ENCODE peak calls at places on chromosomes 2 and 18, in five cellular contexts. F, Z, M, X and L are unnamed samples.
A peak's percentile ranks its signal among the peaks of the same experiment; 100 is the strongest.

GRCh38 chr2:228590681-228591080 is 409.2 kb upstream of the SPHKAP start:
- DNase-seq in F (no peak), X (no peak), M (no peak), Z (no peak), L (no peak)

GRCh38 chr2:229270551-229271410 is at the start of gene PID1:
- DNase-seq in M (no peak), F (no peak), X (peak; percentile 54), Z (no peak), L (peak; percentile 75)

GRCh38 chr2:197037863-197038398 is 111.4 kb upstream of the PGAP1 start:
- DNase-seq in F (no peak), M (no peak), Z (no peak), X (no peak), L (no peak)

GRCh38 chr2:99806758-99807157 is 316.9 kb upstream of the REV1 start:
- DNase-seq in F (no peak), Z (no peak), M (no peak), X (peak; percentile 39), L (no peak)

GRCh38 chr18:9992988-9993845 is 79.4 kb downstream of the VAPA start:
- DNase-seq in X (no peak), F (no peak), Z (no peak), M (no peak), L (no peak)

GRCh38 chr18:28114472-28114871 is 62.5 kb downstream of the CDH2 start:
- DNase-seq in X (peak; percentile 47), Z (no peak), F (no peak), M (no peak), L (peak; percentile 54)

GRCh38 chr2:24360050-24360962 is at the start of gene ITSN2:
- DNase-seq in F (peak; percentile 70), M (peak; percentile 88), Z (peak; percentile 67), X (peak; percentile 50), L (peak; percentile 75)

GRCh38 chr2:178251126-178251525 is 56.8 kb downstream of the OSBPL6 start:
- DNase-seq in F (no peak), Z (no peak), X (no peak), M (no peak), L (no peak)

GRCh38 chr2:202193881-202194353 is 44.5 kb downstream of the SUMO1 start:
- DNase-seq in Z (no peak), M (no peak), X (peak; percentile 8), F (no peak), L (peak; percentile 19)

GRCh38 chr2:46956981-46957531 is 41.5 kb upstream of the MCFD2 start:
- DNase-seq in M (no peak), Z (peak; percentile 77), F (no peak), X (no peak), L (no peak)

GRCh38 chr2:70362661-70363060 is 60.8 kb upstream of the FAM136A start:
- DNase-seq in X (no peak), Z (no peak), F (no peak), M (no peak), L (no peak)

GRCh38 chr2:28583899-28584553 is 88.2 kb downstream of the PLB1 start:
- DNase-seq in F (peak; percentile 93), M (peak; percentile 38), Z (peak; percentile 97), X (peak; percentile 96), L (no peak)

GRCh38 chr2:237765875-237766274 is 32.7 kb upstream of the RBM44 start:
- DNase-seq in X (no peak), M (no peak), Z (no peak), F (no peak), L (no peak)

GRCh38 chr2:213609570-213610170 is 325.4 kb downstream of the SPAG16 start:
- DNase-seq in F (no peak), X (no peak), M (no peak), Z (no peak), L (no peak)

GRCh38 chr2:176285321-176285720 is 16.1 kb downstream of the MTX2 start:
- DNase-seq in M (no peak), X (no peak), Z (no peak), F (no peak), L (no peak)

GRCh38 chr2:169363027-169363569 is 764 bp upstream of the LRP2 start:
- DNase-seq in M (no peak), F (no peak), Z (no peak), X (no peak), L (peak; percentile 4)

GRCh38 chr2:24162494-24162893 is 12.4 kb upstream of the FAM228A start:
- DNase-seq in F (no peak), Z (no peak), M (no peak), X (no peak), L (no peak)

GRCh38 chr2:219129589-219129988 is 31.0 kb downstream of the NHEJ1 start:
- DNase-seq in Z (no peak), M (no peak), F (no peak), X (no peak), L (no peak)

GRCh38 chr2:219127236-219127635 is 33.4 kb downstream of the NHEJ1 start:
- DNase-seq in M (no peak), X (no peak), Z (no peak), F (no peak), L (no peak)

GRCh38 chr2:219126555-219126954 is 34.1 kb downstream of the NHEJ1 start:
- DNase-seq in X (no peak), Z (no peak), F (no peak), M (no peak), L (no peak)

GRCh38 chr2:219125886-219126270 is 34.7 kb downstream of the NHEJ1 start:
- DNase-seq in Z (no peak), F (no peak), X (peak; percentile 56), M (no peak), L (no peak)

DNA sequence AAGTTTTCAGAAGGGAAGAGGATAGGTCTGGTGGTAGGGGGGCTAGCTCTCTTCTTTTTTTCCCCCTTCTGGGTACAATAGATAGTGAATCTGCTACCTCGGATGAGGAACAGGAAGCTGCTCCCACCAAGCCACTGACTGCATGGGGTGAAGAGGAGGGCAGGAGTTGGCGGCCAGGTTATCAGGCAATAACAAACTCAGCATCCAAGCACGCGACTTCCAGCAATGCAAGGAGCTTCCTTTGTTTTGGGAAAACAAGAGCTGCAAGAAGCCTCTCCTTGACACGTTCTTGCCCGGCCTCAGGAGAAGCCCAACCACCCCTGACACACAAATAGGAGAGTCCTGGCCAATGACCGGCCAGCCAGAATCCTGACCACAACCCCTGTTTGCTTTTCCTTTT is 32.2 kb downstream of the NHEJ1 start:
- DNase-seq in X (no peak), Z (no peak), M (no peak), F (no peak), L (no peak)
- H3K4me1 ChIP-seq in X (peaks cover 6% of the 10 kb centered on the region), Z (peaks cover 2% of the 10 kb centered on the region), M (peaks cover 15% of the 10 kb centered on the region), F (no peaks in the 10 kb centered on the region), L (peaks cover 19% of the 10 kb centered on the region)

DNA sequence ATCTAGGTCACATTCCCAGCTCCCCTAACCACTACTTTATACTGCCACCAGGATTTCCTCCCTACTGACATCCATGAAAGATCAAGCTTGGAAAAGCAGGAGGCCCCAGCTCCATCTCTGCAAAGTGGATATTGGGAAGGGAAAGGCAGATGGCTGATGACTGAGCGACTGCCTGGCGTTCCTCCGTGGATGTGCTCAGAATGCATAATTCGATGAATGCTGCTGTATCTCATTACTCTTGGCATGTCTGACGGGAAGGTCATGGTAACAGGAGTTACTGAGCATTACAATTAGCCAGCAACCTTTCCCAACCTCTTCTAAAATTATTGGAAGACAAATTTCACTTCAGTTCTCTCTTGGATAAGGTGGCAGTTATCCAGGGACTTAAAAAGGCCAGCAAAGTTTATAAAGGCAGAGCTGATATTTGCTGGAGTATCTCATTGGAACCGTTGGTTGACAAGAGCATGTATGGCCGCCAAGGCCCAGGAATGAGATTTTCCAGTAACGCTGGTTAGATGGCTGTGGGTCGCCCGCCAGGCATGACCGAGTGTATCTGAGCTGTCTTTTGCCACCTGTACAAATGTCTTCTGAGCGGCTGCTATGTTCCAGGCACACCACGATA is 34.5 kb downstream of the KCNE4 start:
- DNase-seq in F (no peak), M (no peak), Z (no peak), X (no peak), L (no peak)
- H3K27ac ChIP-seq in F (no peak overlapping the region), M (no peak overlapping the region), Z (no peak overlapping the region), X (no peak overlapping the region), L (no peak overlapping the region)

DNA sequence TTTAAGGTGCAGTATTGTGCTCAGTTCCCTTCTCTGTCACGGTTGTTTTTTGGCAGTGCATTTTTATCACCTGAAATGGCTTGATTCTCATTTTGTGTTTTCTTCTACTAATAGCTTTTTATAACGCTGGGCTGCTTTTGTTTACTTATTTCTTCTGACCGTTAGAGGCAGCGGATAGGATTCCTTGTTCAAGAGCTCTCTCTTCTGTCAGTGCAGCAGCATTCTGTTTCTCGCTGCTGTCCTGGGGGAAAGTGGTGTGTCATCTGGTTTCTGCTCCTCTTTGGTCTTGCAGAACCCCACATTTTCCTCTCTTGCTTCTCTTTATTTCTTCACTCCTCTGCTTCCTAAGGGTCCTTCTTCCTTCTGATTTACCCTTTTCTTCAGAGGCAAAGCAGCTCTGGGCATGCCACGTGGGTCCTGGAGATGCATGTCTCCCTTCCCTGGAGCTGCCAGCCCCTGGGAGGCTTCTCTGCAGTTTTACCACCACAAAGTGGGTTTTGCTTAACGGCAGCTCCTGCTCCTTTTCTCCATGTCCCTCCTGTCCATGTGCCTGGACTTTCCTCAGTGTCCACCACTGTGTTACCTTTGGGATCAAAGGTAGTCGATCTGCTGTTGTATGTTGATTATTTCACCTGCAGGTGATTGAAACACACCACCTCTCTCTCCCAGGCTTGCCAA is 47.3 kb upstream of the SNTG2 start:
- DNase-seq in M (no peak), Z (no peak), F (no peak), X (no peak), L (no peak)
- TF ChIP-seq CTCF in M (no peak), Z (no peak), F (no peak), X (no peak), L (no peak)

DNA sequence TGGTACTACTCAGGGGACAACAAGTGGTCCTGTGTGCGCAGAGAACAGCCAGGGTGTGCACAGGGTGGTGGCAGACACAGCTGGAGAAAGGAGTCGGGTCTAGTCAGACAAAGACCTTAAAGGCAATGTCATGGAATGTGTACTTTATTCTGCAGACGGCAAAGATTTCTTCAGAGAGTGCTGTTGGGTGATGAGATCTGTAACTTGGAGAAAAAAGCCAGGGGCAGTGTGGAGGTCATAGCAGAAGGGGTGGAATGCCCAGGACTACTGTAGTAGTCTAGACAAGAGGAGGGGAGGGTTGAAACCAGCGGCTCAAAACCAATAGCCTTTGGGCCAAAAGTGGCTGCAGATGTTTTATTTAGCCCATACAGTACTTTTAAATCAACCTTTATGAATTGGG is 121.3 kb upstream of the ZFP36L2 start:
- DNase-seq in M (no peak), Z (no peak), F (no peak), X (no peak), L (peak; percentile 36)
- H3K4me1 ChIP-seq in M (no peaks in the 10 kb centered on the region), Z (peaks cover 63% of the 10 kb centered on the region), F (no peaks in the 10 kb centered on the region), X (peaks cover 15% of the 10 kb centered on the region), L (peaks cover 73% of the 10 kb centered on the region)

DNA sequence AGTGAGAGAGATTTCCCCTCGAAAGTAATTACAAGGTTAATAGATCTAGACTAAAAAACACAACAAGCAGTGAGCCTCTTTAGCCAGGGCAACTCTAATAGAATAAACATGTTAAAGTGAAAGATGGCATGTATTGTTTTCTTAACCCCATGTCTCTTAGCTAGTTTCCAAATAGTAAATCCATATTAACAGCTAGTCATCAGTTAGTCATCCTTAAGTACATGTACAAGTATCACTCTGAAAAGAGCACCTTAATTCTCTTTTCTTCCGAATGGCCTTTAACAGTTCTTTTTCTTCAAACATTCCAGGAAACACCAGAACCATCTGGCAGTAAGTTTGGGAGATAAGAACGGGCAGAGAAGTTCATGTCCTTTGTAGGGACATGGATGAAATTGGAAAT is 1480.0 kb downstream of the LRP1B start:
- DNase-seq in F (no peak), M (no peak), X (peak; percentile 72), Z (no peak), L (no peak)
- H3K27ac ChIP-seq in F (no peak overlapping the region), M (no peak overlapping the region), X (no peak overlapping the region), Z (no peak overlapping the region), L (no peak overlapping the region)